ENCODE peak calls at places on chromosomes 13 and 19, in four cellular contexts. X, M, H and K are unnamed samples.

GRCh38 chr19:15701757-15702589 is 25.9 kb upstream of the OR10H2 start:
- DNase-seq in X (no peak), M (no peak), H (no peak), K (no peak)

GRCh38 chr13:100068532-100068931 is 20.4 kb upstream of the PCCA start:
- DNase-seq in X (no peak), M (no peak), H (no peak), K (no peak)

GRCh38 chr13:50410921-50411712 is 395.9 kb downstream of the KCNRG start:
- DNase-seq in X (peak; percentile 86), M (no peak), H (no peak), K (no peak)

GRCh38 chr13:23979361-23980159 is 82.3 kb upstream of the C1QTNF9B start:
- DNase-seq in X (peak; percentile 79), M (peak; percentile 24), H (no peak), K (peak; percentile 78)

GRCh38 chr13:75372517-75372916 is 109.5 kb downstream of the TBC1D4 start:
- DNase-seq in X (peak; percentile 77), M (no peak), H (no peak), K (no peak)

GRCh38 chr13:20160346-20161274 is at the start of gene GJA3:
- DNase-seq in X (peak; percentile 34), M (no peak), H (peak; percentile 12), K (peak; percentile 75)

GRCh38 chr19:1416014-1416841 is 8.8 kb downstream of the DAZAP1 start:
- DNase-seq in X (peak; percentile 69), M (no peak), H (no peak), K (no peak)

GRCh38 chr19:51090471-51090870 is 7.8 kb upstream of the KLK14 start:
- DNase-seq in X (no peak), M (no peak), H (no peak), K (no peak)

GRCh38 chr19:23914402-23915286 is at the start of gene ZNF726:
- DNase-seq in X (peak; percentile 96), M (peak; percentile 25), H (peak; percentile 74), K (peak; percentile 66)

GRCh38 chr19:371501-372160 is 27.0 kb upstream of the MIER2 start:
- DNase-seq in X (peak; percentile 14), M (peak; percentile 1), H (no peak), K (no peak)

GRCh38 chr13:27500806-27501534 is 50.6 kb upstream of the MTIF3 start:
- DNase-seq in X (peak; percentile 17), M (no peak), H (no peak), K (no peak)

GRCh38 chr13:113747291-113747833 is 11.7 kb upstream of the TMEM255B start:
- DNase-seq in X (no peak), M (no peak), H (no peak), K (no peak)

GRCh38 chr13:70829748-70830147 is 721.5 kb upstream of the KLHL1 start:
- DNase-seq in X (no peak), M (no peak), H (no peak), K (peak; percentile 7)

GRCh38 chr19:31350033-31350692 is 927 bp upstream of the TSHZ3 start:
- DNase-seq in X (peak; percentile 42), M (no peak), H (no peak), K (no peak)

GRCh38 chr13:109729031-109729870 is 57.1 kb downstream of the IRS2 start:
- DNase-seq in X (no peak), M (no peak), H (no peak), K (no peak)

GRCh38 chr19:7701654-7702457 is at the start of gene FCER2:
- DNase-seq in X (no peak), M (no peak), H (no peak), K (peak; percentile 77)

GRCh38 chr19:1855828-1856255 is 7.5 kb downstream of the KLF16 start:
- DNase-seq in X (no peak), M (no peak), H (no peak), K (no peak)

GRCh38 chr13:97004096-97004876 is 10.0 kb upstream of the OXGR1 start:
- DNase-seq in X (peak; percentile 90), M (no peak), H (no peak), K (no peak)

GRCh38 chr13:30796132-30796832 is 60.9 kb downstream of the ALOX5AP start:
- DNase-seq in X (peak; percentile 80), M (no peak), H (no peak), K (no peak)

GRCh38 chr13:114073881-114074551 is 58.4 kb downstream of the RASA3 start:
- DNase-seq in X (no peak), M (no peak), H (no peak), K (no peak)

GRCh38 chr13:107138468-107138867 is 570.5 kb upstream of the ARGLU1 start:
- DNase-seq in X (no peak), M (no peak), H (no peak), K (no peak)
- TF ChIP-seq CTCF in X (no peak), M (no peak), H (no peak), K (no peak)

DNA sequence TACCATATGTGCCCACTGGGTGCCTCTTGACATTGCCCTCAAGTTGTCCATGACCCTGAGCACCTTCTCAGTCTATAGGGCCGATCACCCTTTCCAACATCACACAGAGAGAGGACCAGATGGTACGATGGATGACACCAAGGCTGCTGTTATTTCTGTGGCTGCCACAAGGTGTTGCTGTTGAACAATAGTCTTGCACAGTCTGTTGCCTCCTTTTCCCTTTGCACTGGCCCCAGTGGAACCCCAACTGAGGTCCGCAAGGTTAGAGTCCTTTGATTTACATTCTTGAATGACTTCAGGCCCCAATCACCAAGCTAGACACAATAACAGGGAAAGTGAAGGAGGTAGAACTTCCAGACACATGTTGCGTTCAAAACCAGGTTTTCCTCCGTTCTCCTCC is 52.0 kb downstream of the TINCR start:
- DNase-seq in X (no peak), M (no peak), H (no peak), K (no peak)
- TF ChIP-seq CTCF in X (peak; percentile 15), M (peak; percentile 36), H (no peak), K (no peak)

GRCh38 chr19:3599776-3600183 is 6.9 kb downstream of the TBXA2R start:
- DNase-seq in X (no peak), M (no peak), H (no peak), K (no peak)
- TF ChIP-seq CTCF in X (peak; percentile 25), M (peak; percentile 26), H (no peak), K (peak; percentile 11)

GRCh38 chr19:13902993-13903555 is 2.8 kb downstream of the BRME1 start:
- DNase-seq in X (peak; percentile 30), M (no peak), H (no peak), K (no peak)
- TF ChIP-seq CTCF in X (peak; percentile 33), M (no peak), H (peak; percentile 10), K (peak; percentile 36)